ENCODE peak calls at places on chromosomes 13 and 19, in four cellular contexts. K, P, F and S are unnamed samples.

GRCh38 chr13:111904166-111904565 is 162.8 kb upstream of the SOX1 start:
- DNase-seq in K (peak), P (no peak), F (no peak), S (no peak)

GRCh38 chr19:45419396-45419795 is 4.3 kb downstream of the ERCC1 start:
- DNase-seq in K (no peak), P (no peak), F (no peak), S (no peak)

GRCh38 chr19:41409288-41409687 is 11.7 kb downstream of the BCKDHA start:
- DNase-seq in K (no peak), P (no peak), F (peak), S (no peak)

GRCh38 chr13:112898786-112899617 is 70.0 kb upstream of the MCF2L start:
- DNase-seq in K (peak), P (no peak), F (no peak), S (no peak)

GRCh38 chr13:98693756-98694155 is 58.7 kb downstream of the SLC15A1 start:
- DNase-seq in K (no peak), P (no peak), F (no peak), S (no peak)

GRCh38 chr13:109273326-109273751 is 513.0 kb downstream of the IRS2 start:
- DNase-seq in K (no peak), P (no peak), F (no peak), S (no peak)

GRCh38 chr13:110912651-110913051 is 2.2 kb downstream of the ANKRD10 start:
- DNase-seq in K (no peak), P (no peak), F (peak), S (no peak)

GRCh38 chr19:12952488-12953455 is 4.3 kb downstream of the GADD45GIP1 start:
- DNase-seq in K (no peak), P (peak), F (no peak), S (peak)

GRCh38 chr19:12937243-12938053 is 961 bp upstream of the CALR start:
- DNase-seq in K (peak), P (peak), F (peak), S (peak)

GRCh38 chr13:114143806-114144605 is 11.6 kb upstream of the RASA3 start:
- DNase-seq in K (peak), P (peak), F (peak), S (peak)

GRCh38 chr19:53463263-53463662 is 4.3 kb upstream of the ZNF813 start:
- DNase-seq in K (peak), P (peak), F (no peak), S (peak)

GRCh38 chr19:5743640-5744039 is 23.2 kb downstream of the CATSPERD start:
- DNase-seq in K (no peak), P (no peak), F (no peak), S (no peak)
- TF ChIP-seq FOXJ3 in K (no peak), P (no peak), F (no peak), S (no peak)

GRCh38 chr19:3335431-3336350 is 30.7 kb upstream of the NFIC start:
- DNase-seq in K (no peak), P (no peak), F (no peak), S (no peak)
- TF ChIP-seq FOXJ3 in K (no peak), P (no peak), F (no peak), S (no peak)

GRCh38 chr19:5299137-5299536 is 41.5 kb downstream of the PTPRS start:
- DNase-seq in K (no peak), P (no peak), F (no peak), S (no peak)

GRCh38 chr19:5296457-5297271 is 43.9 kb downstream of the PTPRS start:
- DNase-seq in K (no peak), P (no peak), F (no peak), S (no peak)

GRCh38 chr19:5296021-5296420 is 44.6 kb downstream of the PTPRS start:
- DNase-seq in K (no peak), P (no peak), F (no peak), S (no peak)

GRCh38 chr19:5297272-5297669 is 43.3 kb downstream of the PTPRS start:
- DNase-seq in K (no peak), P (no peak), F (no peak), S (no peak)

GRCh38 chr19:5298502-5298901 is 42.1 kb downstream of the PTPRS start:
- DNase-seq in K (no peak), P (no peak), F (no peak), S (no peak)
- TF ChIP-seq FOXJ3 in K (no peak), P (no peak), F (no peak), S (no peak)

DNA sequence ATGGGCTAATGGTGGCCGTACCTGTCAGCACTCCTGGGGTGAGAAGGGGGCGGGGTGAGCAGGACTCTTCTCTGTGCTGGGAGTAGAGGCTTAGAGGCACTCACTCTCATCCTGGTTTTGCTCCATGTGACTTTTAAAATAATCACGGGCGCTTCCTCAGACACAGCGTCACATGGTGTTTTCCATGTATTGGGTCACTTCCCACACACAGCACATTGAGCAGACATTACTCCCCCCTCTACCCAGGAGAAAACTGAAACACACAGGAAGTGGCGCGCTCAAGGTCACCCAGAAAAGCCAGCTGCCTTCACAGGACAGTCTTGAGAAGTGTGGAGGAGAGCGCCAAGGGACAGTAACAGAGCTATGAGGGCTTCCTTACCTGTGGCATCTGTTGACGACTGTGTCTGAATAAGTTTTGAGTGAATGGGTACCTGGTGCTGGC is 23.2 kb downstream of the SPATA13 start:
- DNase-seq in K (no peak), P (no peak), F (peak), S (no peak)
- TF ChIP-seq FOXJ3 in K (no peak), P (no peak), F (no peak), S (no peak)